ENCODE peak calls at places on chromosomes 1 and 21, in five cellular contexts. T is cardiac muscle cell, B is suprapubic skin, O is upper lobe of left lung, E is prostate gland. Q is an unnamed sample.

GRCh38 chr21:45308211-45309068 is 20.7 kb upstream of the POFUT2 start:
- DNase-seq in T (no peak), B (peak), O (peak), E (no peak), Q (no peak)

GRCh38 chr1:201461783-201462441 is 7.1 kb downstream of the PHLDA3 start:
- DNase-seq in T (no peak), B (peak), O (peak), E (peak), Q (peak)

GRCh38 chr1:2151252-2151651 is 43.3 kb downstream of the FAAP20 start:
- DNase-seq in T (no peak), B (no peak), O (no peak), E (no peak), Q (no peak)

GRCh38 chr1:192903142-192903541 is 94.3 kb downstream of the RGS2 start:
- DNase-seq in T (no peak), B (no peak), O (no peak), E (no peak), Q (no peak)

GRCh38 chr1:87449348-87449963 is 120.8 kb downstream of the LMO4 start:
- DNase-seq in T (peak), B (no peak), O (no peak), E (peak), Q (peak)

GRCh38 chr1:87706198-87706597 is 377.5 kb downstream of the LMO4 start:
- DNase-seq in T (no peak), B (no peak), O (no peak), E (no peak), Q (no peak)

GRCh38 chr1:209748620-209749019 is 7.2 kb upstream of the TRAF3IP3 start:
- DNase-seq in T (no peak), B (no peak), O (no peak), E (no peak), Q (no peak)

GRCh38 chr1:65247419-65248359 is 61.7 kb upstream of the DNAJC6 start:
- DNase-seq in T (peak), B (no peak), O (no peak), E (no peak), Q (no peak)

GRCh38 chr1:68346192-68346808 is 103.5 kb downstream of the RPE65 start:
- DNase-seq in T (peak), B (no peak), O (no peak), E (no peak), Q (no peak)

DNA sequence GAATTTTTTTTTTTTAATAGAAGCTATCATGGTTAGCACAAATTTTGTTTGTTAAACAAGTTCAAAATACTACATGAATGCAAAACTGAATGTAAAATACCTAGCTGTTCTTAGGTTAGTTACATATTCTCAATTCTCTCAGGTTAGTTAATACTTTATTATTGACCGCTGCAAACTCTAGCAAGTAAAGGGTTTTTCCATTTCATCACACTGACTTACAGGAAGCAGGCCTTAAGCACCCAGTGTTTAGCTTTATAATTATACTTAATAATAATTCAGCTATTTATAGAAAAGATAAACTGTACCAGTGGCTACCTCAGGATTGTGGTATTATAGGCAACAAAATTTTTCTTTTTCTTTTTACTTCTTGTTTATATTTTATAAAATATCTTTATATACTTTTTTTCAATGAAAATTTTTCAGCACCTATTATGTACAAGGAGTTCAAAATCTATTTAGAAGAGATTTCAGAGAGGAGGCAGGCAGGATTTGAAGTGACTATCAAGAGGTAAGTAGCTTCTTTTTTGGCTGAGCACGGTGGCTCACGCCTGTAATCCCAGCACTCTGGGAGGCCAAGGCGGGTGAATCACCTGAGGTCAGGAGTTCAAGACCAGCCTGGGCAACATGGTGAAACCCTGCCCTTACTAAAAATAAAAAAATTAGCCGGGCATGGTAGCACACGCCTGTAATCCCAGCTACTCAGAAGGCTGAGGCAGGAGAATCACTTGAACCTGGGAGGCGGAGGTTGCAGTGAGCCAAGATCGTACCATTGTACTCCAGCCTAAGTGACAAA is 17.9 kb downstream of the PLPP3 start:
- DNase-seq in T (no peak), B (no peak), O (no peak), E (no peak), Q (no peak)
- H3K27ac ChIP-seq in T (no peak), B (no peak), O (no peak), E (no peak), Q (no peak)

GRCh38 chr1:39524591-39525365 is 33.3 kb downstream of the BMP8A start:
- DNase-seq in T (no peak), B (no peak), O (peak), E (no peak), Q (no peak)
- H3K27ac ChIP-seq in T (no peak), B (no peak), O (no peak), E (no peak), Q (no peak)

GRCh38 chr1:185969028-185969427 is 234.8 kb downstream of the HMCN1 start:
- DNase-seq in T (no peak), B (no peak), O (no peak), E (no peak), Q (no peak)
- H3K27ac ChIP-seq in T (no peak), B (peak), O (no peak), E (no peak), Q (no peak)

GRCh38 chr1:196517193-196517592 is 91.0 kb downstream of the KCNT2 start:
- DNase-seq in T (no peak), B (no peak), O (no peak), E (no peak), Q (no peak)

GRCh38 chr1:196515904-196516303 is 92.3 kb downstream of the KCNT2 start:
- DNase-seq in T (no peak), B (no peak), O (no peak), E (no peak), Q (no peak)

GRCh38 chr1:196516373-196516772 is 91.9 kb downstream of the KCNT2 start:
- DNase-seq in T (no peak), B (no peak), O (no peak), E (no peak), Q (no peak)
- H3K27ac ChIP-seq in T (no peak), B (no peak), O (no peak), E (no peak), Q (no peak)

DNA sequence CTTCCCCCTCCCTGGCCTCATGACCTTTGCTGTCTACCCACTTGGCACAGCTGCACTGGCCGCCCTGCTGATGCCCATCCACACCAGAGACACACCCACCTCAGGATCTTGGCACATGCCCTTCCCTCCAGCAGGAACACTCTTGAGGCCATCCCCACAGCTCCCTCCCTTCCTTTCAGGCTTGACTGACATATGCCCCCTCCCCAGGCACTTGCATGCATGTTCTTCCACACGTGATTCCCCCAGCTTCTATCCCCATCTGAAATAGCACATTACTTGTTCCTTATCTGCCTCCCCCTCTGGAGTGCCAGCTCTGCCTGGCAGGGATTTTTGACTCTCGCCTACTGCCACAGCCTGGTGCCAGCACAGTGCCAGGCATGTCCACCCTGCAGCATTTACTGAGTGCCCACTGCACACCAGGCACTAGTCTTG is 98.5 kb upstream of the SLC25A33 start:
- DNase-seq in T (no peak), B (no peak), O (no peak), E (no peak), Q (no peak)
- H3K27ac ChIP-seq in T (peak), B (peak), O (no peak), E (no peak), Q (peak)

Q was measured in epithelial cell of prostate.